ENCODE peak calls at places on chromosome 5, in ten cellular contexts. F, V, B, A, P, H, C, X, R and Z are unnamed samples.
A peak's percentile ranks its signal among the peaks of the same experiment; 100 is the strongest.

GRCh38 chr5:139642891-139643871 is 5.0 kb upstream of the CXXC5 start:
- DNase-seq in F (peak; percentile 88), V (peak; percentile 3), B (no peak), A (no peak), P (peak; percentile 94), H (no peak), C (peak; percentile 97), X (no peak), R (peak; percentile 90), Z (no peak)

GRCh38 chr5:134500699-134501430 is 24.6 kb upstream of the JADE2 start:
- DNase-seq in F (no peak), V (no peak), B (peak; percentile 9), A (no peak), P (no peak), H (no peak), C (no peak), X (no peak), R (no peak), Z (no peak)

GRCh38 chr5:66864240-66864884 is 268.2 kb downstream of the MAST4 start:
- DNase-seq in F (no peak), V (peak; percentile 34), B (peak; percentile 46), A (peak; percentile 65), P (no peak), H (peak; percentile 72), C (no peak), X (no peak), R (no peak), Z (no peak)

GRCh38 chr5:124980174-124980941 is 233.9 kb upstream of the ZNF608 start:
- DNase-seq in F (no peak), V (no peak), B (no peak), A (no peak), P (no peak), H (no peak), C (no peak), X (no peak), R (no peak), Z (no peak)

GRCh38 chr5:134603059-134603458 is 29.6 kb downstream of the SAR1B start:
- DNase-seq in F (no peak), V (no peak), B (peak; percentile 12), A (peak; percentile 52), P (no peak), H (peak; percentile 54), C (no peak), X (no peak), R (no peak), Z (no peak)

GRCh38 chr5:36378551-36378950 is 76.8 kb upstream of the RANBP3L start:
- DNase-seq in F (no peak), V (no peak), B (peak; percentile 60), A (peak; percentile 87), P (no peak), H (peak; percentile 41), C (no peak), X (no peak), R (no peak), Z (no peak)

GRCh38 chr5:14871084-14871572 is 450 bp downstream of the ANKH start:
- DNase-seq in F (peak; percentile 41), V (no peak), B (no peak), A (no peak), P (peak; percentile 54), H (no peak), C (peak; percentile 50), X (no peak), R (peak; percentile 76), Z (peak; percentile 52)

GRCh38 chr5:36396640-36397039 is 94.9 kb upstream of the RANBP3L start:
- DNase-seq in F (no peak), V (no peak), B (peak; percentile 24), A (no peak), P (no peak), H (peak; percentile 46), C (no peak), X (no peak), R (no peak), Z (no peak)

GRCh38 chr5:54646285-54647101 is 128.9 kb downstream of the SNX18 start:
- DNase-seq in F (peak; percentile 72), V (no peak), B (peak; percentile 96), A (peak; percentile 59), P (peak; percentile 55), H (peak; percentile 98), C (peak; percentile 58), X (no peak), R (peak; percentile 81), Z (peak; percentile 84)

GRCh38 chr5:34409376-34409775 is 246.8 kb upstream of the RAI14 start:
- DNase-seq in F (no peak), V (no peak), B (no peak), A (no peak), P (no peak), H (peak; percentile 53), C (no peak), X (no peak), R (no peak), Z (no peak)

GRCh38 chr5:96528262-96528661 is 95.2 kb upstream of the PCSK1 start:
- DNase-seq in F (no peak), V (no peak), B (no peak), A (no peak), P (no peak), H (no peak), C (no peak), X (no peak), R (no peak), Z (no peak)

GRCh38 chr5:159051431-159052281 is 48.1 kb downstream of the EBF1 start:
- DNase-seq in F (peak; percentile 35), V (peak; percentile 65), B (no peak), A (no peak), P (peak; percentile 24), H (peak; percentile 46), C (peak; percentile 52), X (no peak), R (peak; percentile 65), Z (peak; percentile 52)

GRCh38 chr5:5351288-5352089 is 71.0 kb upstream of the ICE1 start:
- DNase-seq in F (no peak), V (no peak), B (peak; percentile 85), A (peak; percentile 34), P (no peak), H (peak; percentile 48), C (no peak), X (no peak), R (no peak), Z (no peak)

GRCh38 chr5:32690153-32690552 is 21.0 kb upstream of the NPR3 start:
- DNase-seq in F (no peak), V (no peak), B (no peak), A (no peak), P (no peak), H (no peak), C (no peak), X (no peak), R (no peak), Z (no peak)

GRCh38 chr5:150009671-150010387 is 9.3 kb downstream of the HMGXB3 start:
- DNase-seq in F (no peak), V (no peak), B (no peak), A (peak; percentile 75), P (no peak), H (no peak), C (no peak), X (no peak), R (no peak), Z (no peak)

GRCh38 chr5:108748010-108748353 is 285 bp downstream of the FER start:
- DNase-seq in F (no peak), V (no peak), B (no peak), A (no peak), P (peak; percentile 25), H (no peak), C (no peak), X (no peak), R (no peak), Z (no peak)

GRCh38 chr5:108749130-108749861 is 1.6 kb downstream of the FER start:
- DNase-seq in F (no peak), V (no peak), B (peak; percentile 13), A (peak; percentile 41), P (peak; percentile 29), H (no peak), C (no peak), X (peak; percentile 92), R (no peak), Z (no peak)

GRCh38 chr5:108753331-108753730 is 5.6 kb downstream of the FER start:
- DNase-seq in F (no peak), V (no peak), B (peak; percentile 38), A (peak; percentile 36), P (no peak), H (peak; percentile 56), C (no peak), X (no peak), R (no peak), Z (no peak)

GRCh38 chr5:108747111-108748009 is at the start of gene FER:
- DNase-seq in F (no peak), V (peak; percentile 5), B (peak; percentile 82), A (peak; percentile 94), P (no peak), H (peak; percentile 92), C (no peak), X (no peak), R (no peak), Z (no peak)

GRCh38 chr5:108748354-108749129 is 845 bp downstream of the FER start:
- DNase-seq in F (peak; percentile 99), V (peak; percentile 97), B (peak; percentile 100), A (peak; percentile 100), P (peak; percentile 99), H (peak; percentile 99), C (peak; percentile 100), X (peak; percentile 100), R (peak; percentile 99), Z (peak; percentile 98)
- TF ChIP-seq CTCF in F (no peak), V (no peak), B (no peak), A (peak; percentile 13), P (no peak), H (no peak), C (no peak), X (no peak), R (no peak), Z (no peak)

GRCh38 chr5:169471021-169471420 is 112.6 kb upstream of the SPDL1 start:
- DNase-seq in F (no peak), V (no peak), B (no peak), A (no peak), P (no peak), H (no peak), C (no peak), X (no peak), R (no peak), Z (no peak)
- TF ChIP-seq CTCF in F (no peak), V (no peak), B (no peak), A (no peak), P (no peak), H (no peak), C (no peak), X (no peak), R (no peak), Z (no peak)

GRCh38 chr5:137695651-137696428 is 40.0 kb downstream of the KLHL3 start:
- DNase-seq in F (no peak), V (peak; percentile 70), B (no peak), A (no peak), P (no peak), H (no peak), C (no peak), X (peak; percentile 54), R (no peak), Z (no peak)
- TF ChIP-seq CTCF in F (no peak), V (peak; percentile 34), B (no peak), A (no peak), P (no peak), H (no peak), C (no peak), X (no peak), R (no peak), Z (no peak)

DNA sequence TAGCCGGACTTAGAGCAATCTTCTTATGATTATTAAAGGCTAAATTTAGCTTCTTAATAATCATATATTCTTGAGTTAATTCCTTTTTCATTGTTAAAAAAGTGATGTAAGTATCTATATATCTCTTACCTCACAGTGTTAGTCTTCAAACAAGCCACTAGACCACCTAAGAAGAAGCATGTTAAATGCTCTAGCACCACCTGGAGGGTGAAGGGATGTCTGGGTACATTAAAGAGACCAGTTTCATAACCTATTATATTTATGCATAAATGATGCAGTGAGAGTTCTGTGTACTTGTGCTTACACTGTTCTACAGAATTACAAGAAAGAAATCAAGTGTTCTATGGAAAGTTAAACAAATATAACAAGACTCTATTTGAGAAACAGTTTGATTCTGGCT is 55.9 kb upstream of the SLCO6A1 start:
- DNase-seq in F (no peak), V (no peak), B (peak; percentile 19), A (no peak), P (no peak), H (no peak), C (no peak), X (no peak), R (no peak), Z (no peak)
- TF ChIP-seq CTCF in F (no peak), V (no peak), B (peak; percentile 18), A (peak; percentile 23), P (no peak), H (no peak), C (no peak), X (no peak), R (no peak), Z (no peak)